ENCODE peak calls at places on chromosomes 5 and 9, in six cellular contexts. B, F, I, L, G and R are unnamed samples.

GRCh38 chr5:30736642-30737041 is 456.8 kb upstream of the CDH6 start:
- DNase-seq in L (no peak), B (no peak), I (no peak), F (peak), G (no peak), R (no peak)

GRCh38 chr5:54556136-54556535 is 38.6 kb downstream of the SNX18 start:
- DNase-seq in B (no peak), I (no peak), L (no peak), F (no peak), G (no peak), R (no peak)

GRCh38 chr5:119059740-119060255 is 11.1 kb upstream of the DMXL1 start:
- DNase-seq in F (no peak), G (no peak), B (no peak), L (no peak), I (no peak), R (no peak)

GRCh38 chr9:80968611-80969010 is 720.7 kb downstream of the TLE1 start:
- DNase-seq in I (no peak), G (no peak), L (no peak), B (no peak), F (no peak), R (no peak)

GRCh38 chr5:80219381-80219780 is 36.5 kb downstream of the SERINC5 start:
- DNase-seq in B (peak), F (no peak), I (no peak), L (no peak), G (no peak), R (no peak)

GRCh38 chr9:113219972-113220371 is 1.1 kb downstream of the FKBP15 start:
- DNase-seq in B (no peak), I (peak), L (no peak), G (no peak), F (no peak), R (no peak)

GRCh38 chr9:70924905-70925547 is 196.4 kb downstream of the TRPM3 start:
- DNase-seq in F (peak), I (peak), B (peak), L (peak), G (no peak), R (peak)

GRCh38 chr5:89556215-89557009 is 673.4 kb upstream of the MEF2C start:
- DNase-seq in B (no peak), I (no peak), L (no peak), F (no peak), G (no peak), R (no peak)

GRCh38 chr9:131012396-131012917 is 3.5 kb downstream of the LAMC3 start:
- DNase-seq in L (no peak), F (no peak), G (no peak), I (no peak), B (no peak), R (peak)

GRCh38 chr9:76618762-76619161 is 145.5 kb upstream of the PCA3 start:
- DNase-seq in G (no peak), I (no peak), L (no peak), F (no peak), B (no peak), R (no peak)

GRCh38 chr9:134216449-134216951 is 52.1 kb upstream of the RNU6ATAC start:
- DNase-seq in I (no peak), B (no peak), L (no peak), G (no peak), F (no peak), R (no peak)

GRCh38 chr9:34591911-34592866 is 2.7 kb upstream of the CNTFR start:
- DNase-seq in B (no peak), L (no peak), F (no peak), G (no peak), I (no peak), R (no peak)

GRCh38 chr5:7078901-7079300 is 317.0 kb upstream of the ADCY2 start:
- DNase-seq in I (peak), L (no peak), G (no peak), B (no peak), F (peak), R (no peak)

GRCh38 chr5:44881266-44881665 is 72.5 kb downstream of the MRPS30 start:
- DNase-seq in F (no peak), B (no peak), I (no peak), L (no peak), G (no peak), R (no peak)

GRCh38 chr5:75367401-75367800 is 30.4 kb downstream of the HMGCR start:
- DNase-seq in F (no peak), L (no peak), G (no peak), B (no peak), I (no peak), R (no peak)

GRCh38 chr5:106860398-106861044 is 810.2 kb downstream of the EFNA5 start:
- DNase-seq in B (no peak), G (no peak), L (no peak), I (no peak), F (no peak), R (no peak)

GRCh38 chr9:96107436-96107835 is 194.5 kb downstream of the HSD17B3 start:
- DNase-seq in F (no peak), L (no peak), I (no peak), G (no peak), B (no peak), R (no peak)

GRCh38 chr5:93954421-93955069 is 213.1 kb upstream of the POU5F2 start:
- DNase-seq in G (no peak), F (no peak), I (no peak), B (no peak), L (no peak), R (no peak)

GRCh38 chr5:53001541-53001940 is 12.4 kb downstream of the ITGA2 start:
- DNase-seq in G (no peak), F (no peak), B (no peak), I (no peak), L (no peak), R (no peak)

GRCh38 chr5:168270446-168270845 is 21.0 kb upstream of the WWC1 start:
- DNase-seq in I (no peak), L (no peak), B (no peak), G (no peak), F (no peak), R (no peak)

GRCh38 chr5:59466271-59466670 is 427.3 kb downstream of the PDE4D start:
- DNase-seq in F (no peak), L (no peak), I (no peak), B (no peak), G (no peak), R (no peak)

GRCh38 chr5:87361536-87362213 is 51.1 kb downstream of the CCNH start:
- DNase-seq in G (no peak), I (no peak), L (no peak), B (no peak), F (no peak), R (no peak)

GRCh38 chr5:56606202-56606601 is 209.1 kb upstream of the MAP3K1 start:
- DNase-seq in F (no peak), B (no peak), I (no peak), G (no peak), L (no peak), R (no peak)

GRCh38 chr5:114782869-114783268 is 386.8 kb downstream of the TRIM36 start:
- DNase-seq in L (no peak), B (peak), I (peak), F (peak), G (peak), R (no peak)

GRCh38 chr9:5448016-5448415 is 2.3 kb upstream of the CD274 start:
- DNase-seq in I (no peak), B (no peak), L (no peak), G (no peak), F (no peak), R (no peak)

GRCh38 chr5:1551426-1551825 is 27.7 kb upstream of the LPCAT1 start:
- DNase-seq in F (peak), B (no peak), L (no peak), I (no peak), G (peak), R (peak)

GRCh38 chr9:107733530-107733907 is 243.9 kb upstream of the KLF4 start:
- DNase-seq in L (peak), I (no peak), F (peak), B (peak), G (peak), R (no peak)

GRCh38 chr5:115838885-115839518 is 2.4 kb downstream of the ATG12 start:
- DNase-seq in L (no peak), F (peak), I (peak), B (no peak), G (no peak), R (no peak)

GRCh38 chr5:57442080-57442839 is 40.4 kb downstream of the ACTBL2 start:
- DNase-seq in L (peak), B (peak), I (no peak), F (no peak), G (no peak), R (no peak)

GRCh38 chr5:134114886-134115805 is 665 bp downstream of the TCF7 start:
- DNase-seq in G (no peak), I (no peak), B (no peak), F (no peak), L (no peak), R (peak)

GRCh38 chr5:141976176-141976575 is 7.3 kb downstream of the RNF14 start:
- DNase-seq in G (no peak), B (no peak), F (no peak), L (no peak), I (no peak), R (no peak)

GRCh38 chr5:110086658-110087388 is 397.1 kb downstream of the MAN2A1 start:
- DNase-seq in I (peak), F (peak), L (peak), B (no peak), G (no peak), R (no peak)

GRCh38 chr5:152514827-152515397 is 109.8 kb upstream of the NMUR2 start:
- DNase-seq in L (no peak), B (no peak), I (peak), G (no peak), F (peak), R (no peak)